ENCODE peak calls at places on chromosomes 1 and 21, in four cellular contexts. S is CD4-positive, alpha-beta memory T cell; O is psoas muscle; D is stomach. Y is an unnamed sample. For H3K9me3, the result is how much of the 10 kb centered on the place peaks cover.

GRCh38 chr1:100583827-100584226 is 45.9 kb downstream of the GPR88 start:
- DNase-seq in D (no peak), S (no peak), O (no peak), Y (no peak)

GRCh38 chr1:159000627-159001026 is 9.1 kb upstream of the IFI16 start:
- DNase-seq in S (no peak), D (peak), O (peak), Y (no peak)

GRCh38 chr1:244207935-244208244 is 156.8 kb downstream of the ZBTB18 start:
- DNase-seq in S (no peak), O (no peak), D (no peak), Y (no peak)

GRCh38 chr1:153540394-153541361 is at the start of gene S100A5:
- DNase-seq in S (peak), O (no peak), D (no peak), Y (no peak)

GRCh38 chr1:85571830-85572229 is 8.7 kb upstream of the CCN1 start:
- DNase-seq in S (no peak), D (no peak), O (no peak), Y (no peak)

GRCh38 chr1:46575300-46575699 is 23.9 kb upstream of the KNCN start:
- DNase-seq in D (no peak), S (no peak), O (no peak), Y (no peak)

GRCh38 chr1:196933531-196934189 is 9.9 kb upstream of the CFHR2 start:
- DNase-seq in O (no peak), D (no peak), S (no peak), Y (no peak)

GRCh38 chr1:61301824-61302652 is 219.7 kb downstream of the NFIA start:
- DNase-seq in D (peak), O (no peak), S (no peak), Y (no peak)

GRCh38 chr1:224433041-224433670 is 1.4 kb downstream of the WDR26 start:
- DNase-seq in O (no peak), D (no peak), S (peak), Y (no peak)

GRCh38 chr1:162357681-162358266 is 18.9 kb downstream of the SPATA46 start:
- DNase-seq in O (no peak), D (no peak), S (no peak), Y (no peak)

GRCh38 chr1:44294588-44295007 is 60.5 kb downstream of the ERI3 start:
- DNase-seq in D (peak), S (no peak), O (peak), Y (no peak)

GRCh38 chr1:179888071-179888470 is 6.0 kb downstream of the TOR1AIP1 start:
- DNase-seq in D (no peak), O (no peak), S (no peak), Y (no peak)

GRCh38 chr21:27315373-27315772 is 348.5 kb upstream of the ADAMTS5 start:
- DNase-seq in O (no peak), S (no peak), D (no peak), Y (no peak)

GRCh38 chr1:109895720-109896504 is 14.7 kb upstream of the CSF1 start:
- DNase-seq in O (peak), S (no peak), D (no peak), Y (no peak)

GRCh38 chr1:110056776-110057175 is 13.7 kb downstream of the ALX3 start:
- DNase-seq in S (no peak), D (no peak), O (no peak), Y (no peak)

GRCh38 chr1:237058470-237058869 is 16.5 kb downstream of the RYR2 start:
- DNase-seq in S (no peak), O (no peak), D (no peak), Y (no peak)

GRCh38 chr1:109107785-109108184 is 6.1 kb upstream of the ELAPOR1 start:
- DNase-seq in S (no peak), D (no peak), O (no peak), Y (no peak)

GRCh38 chr1:17763995-17764394 is 8.9 kb downstream of the ACTL8 start:
- DNase-seq in O (peak), S (no peak), D (no peak), Y (no peak)

GRCh38 chr1:222241410-222241809 is 306.5 kb downstream of the HHIPL2 start:
- DNase-seq in O (no peak), D (no peak), S (no peak), Y (no peak)

GRCh38 chr1:174433451-174433850 is 14.3 kb upstream of the GPR52 start:
- DNase-seq in D (no peak), O (no peak), S (no peak), Y (no peak)

GRCh38 chr1:149979245-149979971 is 31.1 kb downstream of the OTUD7B start:
- DNase-seq in O (no peak), D (no peak), S (no peak), Y (no peak)

GRCh38 chr1:23558140-23558871 is 995 bp downstream of the ID3 start:
- DNase-seq in O (peak), S (peak), D (peak), Y (no peak)

GRCh38 chr21:43337901-43338655 is 88.9 kb downstream of the SIK1 start:
- DNase-seq in D (no peak), S (no peak), O (no peak), Y (no peak)

DNA sequence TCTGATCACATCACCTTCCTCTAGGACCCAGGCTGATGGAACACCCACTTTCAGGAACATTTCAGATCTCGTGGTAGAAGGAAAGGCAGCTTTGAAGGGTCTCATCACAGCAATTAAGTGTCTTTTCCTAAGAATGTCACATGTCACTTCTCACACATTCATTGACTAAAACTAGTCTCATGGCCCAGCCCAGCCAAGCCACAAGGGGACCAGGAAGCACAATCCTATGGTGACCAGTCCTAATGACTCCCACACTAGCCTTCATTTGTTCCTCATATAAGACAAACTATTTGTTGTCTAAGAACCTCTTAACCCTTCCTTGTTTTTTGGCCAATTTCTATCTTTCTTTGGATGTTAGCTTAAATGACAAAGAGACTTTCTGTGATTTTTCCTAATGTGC is 6.5 kb upstream of the JUN start:
- DNase-seq in S (no peak), O (no peak), D (no peak), Y (no peak)
- H3K9me3 ChIP-seq in S (under half), O (under half), D (under half), Y (under half)

GRCh38 chr21:38883142-38883541 is 77.4 kb downstream of the ETS2 start:
- DNase-seq in D (no peak), S (no peak), O (no peak), Y (no peak)
- H3K9me3 ChIP-seq in D (under half), S (under half), O (under half), Y (under half)

GRCh38 chr1:247047260-247047659 is 31.4 kb downstream of the ZNF670 start:
- DNase-seq in D (no peak), O (no peak), S (no peak), Y (no peak)

GRCh38 chr1:247047702-247048101 is 30.9 kb downstream of the ZNF670 start:
- DNase-seq in S (no peak), O (no peak), D (no peak), Y (no peak)

GRCh38 chr1:247037483-247038320 is 29.8 kb upstream of the ZNF695 start:
- DNase-seq in D (no peak), O (no peak), S (no peak), Y (no peak)

GRCh38 chr1:247043406-247043805 is 35.2 kb downstream of the ZNF670 start:
- DNase-seq in S (no peak), D (no peak), O (no peak), Y (no peak)
- H3K9me3 ChIP-seq in S (under half), D (half or more), O (under half), Y (under half)

DNA sequence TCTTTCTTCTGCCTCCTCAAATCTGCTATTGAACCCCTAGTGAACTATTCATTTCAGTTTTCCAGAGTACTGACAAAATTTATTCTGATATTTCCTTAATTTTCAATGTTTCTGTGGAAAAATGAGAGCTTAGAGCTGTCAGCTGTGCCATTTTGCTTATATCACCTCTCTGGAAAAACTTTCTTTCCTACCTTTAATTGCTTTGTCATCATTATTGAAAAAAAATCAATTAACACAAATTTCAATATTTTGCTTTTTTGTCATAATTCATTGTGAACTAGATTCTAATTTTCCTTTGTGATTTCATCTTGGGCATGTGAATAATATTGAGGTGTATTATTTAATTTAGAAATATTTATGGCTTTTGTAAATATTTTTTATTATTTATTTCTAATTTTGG is 126.5 kb downstream of the C1orf94 start:
- DNase-seq in O (no peak), S (no peak), D (no peak), Y (no peak)
- H3K9me3 ChIP-seq in O (under half), S (under half), D (under half), Y (under half)

GRCh38 chr1:2908561-2908960 is 107.1 kb upstream of the TTC34 start:
- DNase-seq in O (no peak), S (no peak), D (no peak), Y (no peak)
- H3K9me3 ChIP-seq in O (under half), S (under half), D (under half), Y (under half)

GRCh38 chr1:248393050-248393449 is 9.8 kb upstream of the OR2T1 start:
- DNase-seq in O (no peak), S (no peak), D (no peak), Y (no peak)
- H3K9me3 ChIP-seq in O (under half), S (under half), D (under half), Y (under half)

GRCh38 chr1:169753549-169753948 is 19.7 kb upstream of the SELE start:
- DNase-seq in D (no peak), O (no peak), S (no peak), Y (no peak)

GRCh38 chr1:169762699-169763098 is 28.8 kb upstream of the SELE start:
- DNase-seq in D (no peak), S (no peak), O (no peak), Y (no peak)

GRCh38 chr1:169764919-169765318 is 29.8 kb downstream of the METTL18 start:
- DNase-seq in O (no peak), S (no peak), D (no peak), Y (no peak)

GRCh38 chr1:169759038-169759437 is 25.2 kb upstream of the SELE start:
- DNase-seq in O (no peak), S (no peak), D (no peak), Y (no peak)
- H3K9me3 ChIP-seq in O (under half), S (under half), D (under half), Y (under half)

GRCh38 chr1:2914702-2915101 is 106.6 kb upstream of the ACTRT2 start:
- DNase-seq in D (no peak), S (no peak), O (no peak), Y (no peak)
- H3K9me3 ChIP-seq in D (under half), S (under half), O (under half), Y (under half)

GRCh38 chr1:49183489-49183888 is 406.8 kb upstream of the BEND5 start:
- DNase-seq in O (no peak), D (no peak), S (no peak), Y (no peak)
- H3K9me3 ChIP-seq in O (under half), D (under half), S (under half), Y (under half)

DNA sequence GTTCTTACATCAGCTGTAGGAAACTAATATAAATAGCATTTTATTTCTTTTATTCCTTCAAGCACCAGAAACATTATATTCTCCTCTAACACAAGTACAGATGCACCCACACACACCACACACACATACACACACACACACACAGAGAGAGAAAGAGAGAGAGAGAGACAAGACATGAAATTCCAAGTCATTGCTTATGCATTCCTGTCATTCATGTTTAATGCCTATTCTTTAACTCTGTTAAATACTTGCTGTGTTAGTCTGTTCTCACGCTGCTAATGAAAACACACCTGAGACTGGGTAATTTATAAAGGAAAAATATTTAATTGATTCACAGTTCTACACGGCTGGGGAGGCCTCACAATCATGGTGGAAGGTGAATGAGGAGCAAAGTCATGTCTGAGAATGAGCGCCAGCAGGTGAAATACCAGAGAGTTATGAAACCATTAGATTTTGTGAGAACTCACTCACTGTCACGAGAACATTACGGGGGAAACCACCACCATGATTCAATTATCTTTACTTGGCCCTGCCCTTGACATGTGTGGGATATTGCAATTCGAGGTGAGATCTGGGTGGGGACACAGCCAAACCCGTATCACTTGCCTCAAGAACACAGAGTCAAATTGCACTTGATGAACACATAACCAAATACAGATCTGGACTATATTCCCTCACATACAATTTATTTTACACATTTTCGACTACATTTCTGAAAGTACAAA is 1058.1 kb upstream of the TMPRSS15 start:
- DNase-seq in S (no peak), O (no peak), D (no peak), Y (no peak)
- H3K9me3 ChIP-seq in S (under half), O (under half), D (under half), Y (under half)

Y was measured in T-helper 17 cell.